ENCODE peak calls at places on chromosome 3, in eight cellular contexts. M, J, H, D, P, W, Q and V are unnamed samples.

GRCh38 chr3:40580494-40581091 is 55.8 kb downstream of the ZNF621 start:
- DNase-seq in P (peak; percentile 51), H (peak; percentile 55), W (peak; percentile 60), D (peak; percentile 62), J (peak; percentile 64), Q (peak; percentile 73), M (peak; percentile 67), V (peak; percentile 69)

GRCh38 chr3:55724851-55725250 is 237.7 kb upstream of the WNT5A start:
- DNase-seq in Q (no peak), W (no peak), M (peak; percentile 13), P (no peak), J (no peak), D (no peak), H (no peak), V (no peak)

GRCh38 chr3:111277226-111277625 is 205.6 kb downstream of the NECTIN3 start:
- DNase-seq in M (peak; percentile 67), J (no peak), P (no peak), W (no peak), Q (no peak), D (no peak), H (no peak), V (peak; percentile 45)

GRCh38 chr3:137165117-137165806 is 207.5 kb downstream of the IL20RB start:
- DNase-seq in D (no peak), M (peak; percentile 48), H (no peak), P (no peak), J (no peak), Q (no peak), W (no peak), V (peak; percentile 85)

GRCh38 chr3:14431928-14432834 is 29.8 kb downstream of the SLC6A6 start:
- DNase-seq in M (peak; percentile 96), P (peak; percentile 85), Q (peak; percentile 63), J (peak; percentile 89), H (no peak), D (peak; percentile 93), W (peak; percentile 92), V (peak; percentile 96)

GRCh38 chr3:126103121-126104027 is 19.4 kb upstream of the SLC41A3 start:
- DNase-seq in J (no peak), H (no peak), W (no peak), Q (no peak), P (no peak), M (no peak), D (no peak), V (no peak)

GRCh38 chr3:61669676-61670299 is 108.4 kb downstream of the PTPRG start:
- DNase-seq in J (no peak), W (no peak), M (no peak), H (no peak), Q (no peak), D (no peak), P (no peak), V (peak; percentile 63)

GRCh38 chr3:102240720-102241119 is 194.1 kb upstream of the ZPLD1 start:
- DNase-seq in W (no peak), D (no peak), H (no peak), M (no peak), J (no peak), Q (no peak), P (no peak), V (no peak)

GRCh38 chr3:29463306-29463705 is 182.4 kb downstream of the RBMS3 start:
- DNase-seq in Q (no peak), M (no peak), H (no peak), D (no peak), P (no peak), J (no peak), W (no peak), V (no peak)

GRCh38 chr3:129892486-129892856 is 1.0 kb downstream of the TMCC1 start:
- DNase-seq in W (no peak), M (no peak), P (no peak), J (no peak), Q (no peak), D (peak; percentile 30), H (no peak), V (no peak)

GRCh38 chr3:14680716-14681115 is 5.8 kb downstream of the C3orf20 start:
- DNase-seq in J (no peak), M (peak; percentile 16), Q (no peak), D (no peak), P (no peak), H (no peak), W (no peak), V (peak; percentile 56)

GRCh38 chr3:178382388-178383061 is 153.7 kb upstream of the KCNMB2 start:
- DNase-seq in P (no peak), J (no peak), W (no peak), Q (no peak), H (no peak), M (peak; percentile 99), D (no peak), V (peak; percentile 59)

GRCh38 chr3:24202071-24202470 is 257.0 kb downstream of the NR1D2 start:
- DNase-seq in P (no peak), Q (no peak), H (no peak), J (no peak), D (no peak), M (peak; percentile 60), W (no peak), V (peak; percentile 43)

GRCh38 chr3:41711656-41712055 is 250.2 kb downstream of the ULK4 start:
- DNase-seq in Q (no peak), J (no peak), H (no peak), P (no peak), W (no peak), M (peak; percentile 68), D (no peak), V (peak; percentile 39)

GRCh38 chr3:181009225-181009624 is 19.7 kb upstream of the DNAJC19 start:
- DNase-seq in D (no peak), P (no peak), J (peak; percentile 17), H (no peak), M (no peak), Q (no peak), W (no peak), V (no peak)

GRCh38 chr3:71579934-71580318 is 3.6 kb downstream of the FOXP1 start:
- DNase-seq in J (no peak), P (no peak), H (no peak), M (peak; percentile 68), Q (no peak), W (no peak), D (no peak), V (peak; percentile 68)

GRCh38 chr3:155946178-155946577 is 75.7 kb downstream of the GMPS start:
- DNase-seq in H (no peak), P (no peak), Q (no peak), D (peak; percentile 12), J (no peak), W (no peak), M (peak; percentile 85), V (peak; percentile 49)

GRCh38 chr3:194675081-194675640 is 3.2 kb upstream of the LSG1 start:
- DNase-seq in H (no peak), W (no peak), J (peak; percentile 68), M (no peak), Q (no peak), D (no peak), P (no peak), V (no peak)

GRCh38 chr3:125325746-125326145 is 49.4 kb downstream of the ZNF148 start:
- DNase-seq in H (no peak), D (no peak), J (no peak), P (no peak), W (no peak), M (no peak), Q (no peak), V (no peak)

GRCh38 chr3:26625187-26625586 is 2.6 kb downstream of the LRRC3B start:
- DNase-seq in D (no peak), M (no peak), H (no peak), P (no peak), J (no peak), Q (no peak), W (no peak), V (no peak)

GRCh38 chr3:122679467-122680291 is 960 bp upstream of the PARP14 start:
- DNase-seq in P (peak; percentile 13), D (peak; percentile 32), J (no peak), W (no peak), H (peak; percentile 22), M (peak; percentile 36), Q (peak; percentile 41), V (peak; percentile 55)

GRCh38 chr3:33787328-33788009 is 11.0 kb upstream of the PDCD6IP start:
- DNase-seq in P (no peak), W (peak; percentile 62), M (peak; percentile 79), Q (peak; percentile 66), H (peak; percentile 53), D (peak; percentile 32), J (peak; percentile 47), V (peak; percentile 72)